ENCODE peak calls at places on chromosomes 5 and 9, in four cellular contexts. One of them, this sample, is unnamed.

GRCh38 chr5:101440173-101440572 is 537.1 kb upstream of the ST8SIA4 start:
- DNase-seq in stimulated activated CD8-positive, alpha-beta memory T cell treated with anti-CD3 and anti-CD28 coated beads, Interleukin-4, amount 100 ng/mL, for 1 hour: no peak
- DNase-seq in COR-L47: no peak
- DNase-seq in left ventricle myocardium inferior: no peak
- DNase-seq in this sample: no peak

GRCh38 chr5:165560641-165561040 is 2055.2 kb downstream of the MAT2B start:
- DNase-seq in stimulated activated CD8-positive, alpha-beta memory T cell treated with anti-CD3 and anti-CD28 coated beads, Interleukin-4, amount 100 ng/mL, for 1 hour: no peak
- DNase-seq in COR-L47: no peak
- DNase-seq in left ventricle myocardium inferior: no peak
- DNase-seq in this sample: no peak

GRCh38 chr9:3828495-3828894 is 302.7 kb upstream of the RFX3 start:
- DNase-seq in stimulated activated CD8-positive, alpha-beta memory T cell treated with anti-CD3 and anti-CD28 coated beads, Interleukin-4, amount 100 ng/mL, for 1 hour: no peak
- DNase-seq in COR-L47: no peak
- DNase-seq in left ventricle myocardium inferior: no peak
- DNase-seq in this sample: no peak

GRCh38 chr5:90096415-90097081 is 313.0 kb downstream of the CETN3 start:
- DNase-seq in stimulated activated CD8-positive, alpha-beta memory T cell treated with anti-CD3 and anti-CD28 coated beads, Interleukin-4, amount 100 ng/mL, for 1 hour: no peak
- DNase-seq in COR-L47: no peak
- DNase-seq in left ventricle myocardium inferior: no peak
- DNase-seq in this sample: peak

GRCh38 chr5:32357678-32358077 is 44.9 kb upstream of the MTMR12 start:
- DNase-seq in stimulated activated CD8-positive, alpha-beta memory T cell treated with anti-CD3 and anti-CD28 coated beads, Interleukin-4, amount 100 ng/mL, for 1 hour: no peak
- DNase-seq in COR-L47: no peak
- DNase-seq in left ventricle myocardium inferior: no peak
- DNase-seq in this sample: no peak

GRCh38 chr5:142819816-142820215 is 49.6 kb downstream of the ARHGAP26 start:
- DNase-seq in stimulated activated CD8-positive, alpha-beta memory T cell treated with anti-CD3 and anti-CD28 coated beads, Interleukin-4, amount 100 ng/mL, for 1 hour: no peak
- DNase-seq in COR-L47: no peak
- DNase-seq in left ventricle myocardium inferior: no peak
- DNase-seq in this sample: no peak

GRCh38 chr9:2559212-2560152 is 62.1 kb upstream of the VLDLR start:
- DNase-seq in stimulated activated CD8-positive, alpha-beta memory T cell treated with anti-CD3 and anti-CD28 coated beads, Interleukin-4, amount 100 ng/mL, for 1 hour: no peak
- DNase-seq in COR-L47: no peak
- DNase-seq in left ventricle myocardium inferior: peak
- DNase-seq in this sample: peak

GRCh38 chr5:82595083-82595482 is 316.9 kb upstream of the RPS23 start:
- DNase-seq in stimulated activated CD8-positive, alpha-beta memory T cell treated with anti-CD3 and anti-CD28 coated beads, Interleukin-4, amount 100 ng/mL, for 1 hour: no peak
- DNase-seq in COR-L47: peak
- DNase-seq in left ventricle myocardium inferior: no peak
- DNase-seq in this sample: no peak

GRCh38 chr5:3325206-3325605 is 270.4 kb upstream of the IRX1 start:
- DNase-seq in stimulated activated CD8-positive, alpha-beta memory T cell treated with anti-CD3 and anti-CD28 coated beads, Interleukin-4, amount 100 ng/mL, for 1 hour: no peak
- DNase-seq in COR-L47: no peak
- DNase-seq in left ventricle myocardium inferior: no peak
- DNase-seq in this sample: no peak

GRCh38 chr9:129550199-129550839 is 70.6 kb downstream of the C9orf50 start:
- DNase-seq in stimulated activated CD8-positive, alpha-beta memory T cell treated with anti-CD3 and anti-CD28 coated beads, Interleukin-4, amount 100 ng/mL, for 1 hour: no peak
- DNase-seq in COR-L47: peak
- DNase-seq in left ventricle myocardium inferior: peak
- DNase-seq in this sample: peak

GRCh38 chr9:9614607-9615006 is 998.2 kb downstream of the PTPRD start:
- DNase-seq in stimulated activated CD8-positive, alpha-beta memory T cell treated with anti-CD3 and anti-CD28 coated beads, Interleukin-4, amount 100 ng/mL, for 1 hour: no peak
- DNase-seq in COR-L47: no peak
- DNase-seq in left ventricle myocardium inferior: no peak
- DNase-seq in this sample: no peak

GRCh38 chr9:71263451-71263850 is 142.0 kb upstream of the TRPM3 start:
- DNase-seq in stimulated activated CD8-positive, alpha-beta memory T cell treated with anti-CD3 and anti-CD28 coated beads, Interleukin-4, amount 100 ng/mL, for 1 hour: no peak
- DNase-seq in COR-L47: no peak
- DNase-seq in left ventricle myocardium inferior: no peak
- DNase-seq in this sample: no peak

GRCh38 chr5:53191766-53192165 is 82.2 kb upstream of the MOCS2 start:
- DNase-seq in stimulated activated CD8-positive, alpha-beta memory T cell treated with anti-CD3 and anti-CD28 coated beads, Interleukin-4, amount 100 ng/mL, for 1 hour: no peak
- DNase-seq in COR-L47: no peak
- DNase-seq in left ventricle myocardium inferior: no peak
- DNase-seq in this sample: no peak

GRCh38 chr5:17217421-17218352 is at the start of gene BASP1:
- DNase-seq in stimulated activated CD8-positive, alpha-beta memory T cell treated with anti-CD3 and anti-CD28 coated beads, Interleukin-4, amount 100 ng/mL, for 1 hour: no peak
- DNase-seq in COR-L47: peak
- DNase-seq in left ventricle myocardium inferior: peak
- DNase-seq in this sample: peak

GRCh38 chr5:1564824-1565736 is 41.3 kb upstream of the LPCAT1 start:
- DNase-seq in stimulated activated CD8-positive, alpha-beta memory T cell treated with anti-CD3 and anti-CD28 coated beads, Interleukin-4, amount 100 ng/mL, for 1 hour: no peak
- DNase-seq in COR-L47: no peak
- DNase-seq in left ventricle myocardium inferior: no peak
- DNase-seq in this sample: no peak

GRCh38 chr9:117387422-117387821 is 27.4 kb downstream of the ASTN2 start:
- DNase-seq in stimulated activated CD8-positive, alpha-beta memory T cell treated with anti-CD3 and anti-CD28 coated beads, Interleukin-4, amount 100 ng/mL, for 1 hour: no peak
- DNase-seq in COR-L47: no peak
- DNase-seq in left ventricle myocardium inferior: no peak
- DNase-seq in this sample: no peak

GRCh38 chr9:76729980-76730737 is 34.1 kb upstream of the PCA3 start:
- DNase-seq in stimulated activated CD8-positive, alpha-beta memory T cell treated with anti-CD3 and anti-CD28 coated beads, Interleukin-4, amount 100 ng/mL, for 1 hour: no peak
- DNase-seq in COR-L47: peak
- DNase-seq in left ventricle myocardium inferior: no peak
- DNase-seq in this sample: no peak

GRCh38 chr5:180353226-180353962 is at the start of gene GFPT2:
- DNase-seq in stimulated activated CD8-positive, alpha-beta memory T cell treated with anti-CD3 and anti-CD28 coated beads, Interleukin-4, amount 100 ng/mL, for 1 hour: peak
- DNase-seq in COR-L47: peak
- DNase-seq in left ventricle myocardium inferior: peak
- DNase-seq in this sample: peak

GRCh38 chr9:130663258-130664171 is 879 bp upstream of the PRDM12 start:
- DNase-seq in stimulated activated CD8-positive, alpha-beta memory T cell treated with anti-CD3 and anti-CD28 coated beads, Interleukin-4, amount 100 ng/mL, for 1 hour: no peak
- DNase-seq in COR-L47: no peak
- DNase-seq in left ventricle myocardium inferior: no peak
- DNase-seq in this sample: no peak

GRCh38 chr9:37105169-37105750 is 15.1 kb upstream of the ZCCHC7 start:
- DNase-seq in stimulated activated CD8-positive, alpha-beta memory T cell treated with anti-CD3 and anti-CD28 coated beads, Interleukin-4, amount 100 ng/mL, for 1 hour: no peak
- DNase-seq in COR-L47: no peak
- DNase-seq in left ventricle myocardium inferior: no peak
- DNase-seq in this sample: no peak

GRCh38 chr9:77475641-77476473 is 172.3 kb downstream of the GNA14 start:
- DNase-seq in stimulated activated CD8-positive, alpha-beta memory T cell treated with anti-CD3 and anti-CD28 coated beads, Interleukin-4, amount 100 ng/mL, for 1 hour: no peak
- DNase-seq in COR-L47: no peak
- DNase-seq in left ventricle myocardium inferior: no peak
- DNase-seq in this sample: no peak

GRCh38 chr9:100739666-100740065 is 161.8 kb downstream of the CAVIN4 start:
- DNase-seq in stimulated activated CD8-positive, alpha-beta memory T cell treated with anti-CD3 and anti-CD28 coated beads, Interleukin-4, amount 100 ng/mL, for 1 hour: no peak
- DNase-seq in COR-L47: no peak
- DNase-seq in left ventricle myocardium inferior: no peak
- DNase-seq in this sample: no peak

GRCh38 chr5:172825610-172826204 is 8.3 kb upstream of the ERGIC1 start:
- DNase-seq in stimulated activated CD8-positive, alpha-beta memory T cell treated with anti-CD3 and anti-CD28 coated beads, Interleukin-4, amount 100 ng/mL, for 1 hour: no peak
- DNase-seq in COR-L47: no peak
- DNase-seq in left ventricle myocardium inferior: no peak
- DNase-seq in this sample: no peak

GRCh38 chr9:87569008-87569908 is 71.6 kb downstream of the DAPK1 start:
- DNase-seq in stimulated activated CD8-positive, alpha-beta memory T cell treated with anti-CD3 and anti-CD28 coated beads, Interleukin-4, amount 100 ng/mL, for 1 hour: no peak
- DNase-seq in COR-L47: no peak
- DNase-seq in left ventricle myocardium inferior: no peak
- DNase-seq in this sample: peak

GRCh38 chr5:156934450-156935211 is 28.4 kb downstream of the TIMD4 start:
- DNase-seq in stimulated activated CD8-positive, alpha-beta memory T cell treated with anti-CD3 and anti-CD28 coated beads, Interleukin-4, amount 100 ng/mL, for 1 hour: no peak
- DNase-seq in COR-L47: no peak
- DNase-seq in left ventricle myocardium inferior: no peak
- DNase-seq in this sample: no peak

GRCh38 chr9:122088880-122089567 is 4.1 kb downstream of the TTLL11 start:
- DNase-seq in stimulated activated CD8-positive, alpha-beta memory T cell treated with anti-CD3 and anti-CD28 coated beads, Interleukin-4, amount 100 ng/mL, for 1 hour: no peak
- DNase-seq in COR-L47: no peak
- DNase-seq in left ventricle myocardium inferior: no peak
- DNase-seq in this sample: no peak

This sample was measured in uterus.